ENCODE peak calls at places on chromosome 17, in five cellular contexts. Y, A, X, O and G are unnamed samples.

GRCh38 chr17:29212681-29213121 is 32.5 kb upstream of the MYO18A start:
- DNase-seq in X (no peak), Y (no peak), A (no peak), O (no peak), G (no peak)

GRCh38 chr17:65099941-65100315 is 37.2 kb upstream of the RGS9 start:
- DNase-seq in X (peak), A (peak), Y (no peak), O (peak), G (no peak)

GRCh38 chr17:82948081-82948511 is 108.3 kb upstream of the ZNF750 start:
- DNase-seq in Y (no peak), O (no peak), A (no peak), X (no peak), G (peak)

GRCh38 chr17:76447931-76448652 is 4.9 kb downstream of the UBE2O start:
- DNase-seq in X (no peak), A (no peak), O (no peak), Y (peak), G (peak)

GRCh38 chr17:45248132-45248936 is 13.6 kb downstream of the SPATA32 start:
- DNase-seq in O (no peak), X (no peak), Y (no peak), A (peak), G (no peak)

GRCh38 chr17:34306466-34306865 is 12.8 kb upstream of the CCL8 start:
- DNase-seq in X (peak), Y (no peak), A (no peak), O (no peak), G (no peak)

GRCh38 chr17:44004077-44004760 is at the start of gene NAGS:
- DNase-seq in Y (no peak), O (no peak), X (peak), A (no peak), G (no peak)

GRCh38 chr17:78661092-78661770 is 84.0 kb upstream of the DNAH17 start:
- DNase-seq in O (no peak), X (no peak), A (no peak), Y (no peak), G (peak)

GRCh38 chr17:62693616-62694415 is 66.3 kb downstream of the MRC2 start:
- DNase-seq in A (no peak), Y (no peak), O (no peak), X (no peak), G (no peak)

GRCh38 chr17:6244796-6245195 is 174.6 kb downstream of the WSCD1 start:
- DNase-seq in O (no peak), A (no peak), Y (no peak), X (no peak), G (no peak)

GRCh38 chr17:6061290-6061689 is 8.9 kb upstream of the WSCD1 start:
- DNase-seq in Y (no peak), X (peak), A (no peak), O (no peak), G (no peak)

GRCh38 chr17:73901661-73902415 is 257.6 kb upstream of the SDK2 start:
- DNase-seq in X (no peak), A (no peak), O (peak), Y (peak), G (no peak)

GRCh38 chr17:38627957-38628356 is 22.2 kb upstream of the SRCIN1 start:
- DNase-seq in A (no peak), X (no peak), O (no peak), Y (no peak), G (no peak)

GRCh38 chr17:78736526-78737079 is 45.5 kb downstream of the CYTH1 start:
- DNase-seq in A (no peak), Y (peak), O (no peak), X (no peak), G (peak)

GRCh38 chr17:45750779-45751440 is 33.2 kb upstream of the CRHR1 start:
- DNase-seq in A (no peak), O (no peak), X (no peak), Y (no peak), G (peak)

GRCh38 chr17:61467416-61468262 is 15.4 kb downstream of the TBX4 start:
- DNase-seq in A (no peak), Y (no peak), X (peak), O (no peak), G (peak)

GRCh38 chr17:49987681-49988441 is 7.2 kb downstream of the DLX3 start:
- DNase-seq in Y (no peak), X (no peak), A (no peak), O (no peak), G (peak)

GRCh38 chr17:42121066-42121769 is at the start of gene KAT2A:
- DNase-seq in X (peak), Y (peak), A (peak), O (peak), G (peak)

GRCh38 chr17:77838748-77839147 is 119.8 kb upstream of the TNRC6C start:
- DNase-seq in Y (no peak), O (no peak), A (no peak), X (no peak), G (no peak)

GRCh38 chr17:35359396-35359795 is 14.0 kb downstream of the SLFN11 start:
- DNase-seq in O (no peak), Y (no peak), A (no peak), X (no peak), G (no peak)

GRCh38 chr17:44738214-44738906 is 20.4 kb upstream of the ADAM11 start:
- DNase-seq in X (no peak), O (no peak), Y (no peak), A (peak), G (no peak)

GRCh38 chr17:55756689-55757088 is 5.8 kb downstream of the PCTP start:
- DNase-seq in A (no peak), O (no peak), Y (no peak), X (no peak), G (no peak)

GRCh38 chr17:63838586-63839184 is 3.8 kb downstream of the SMARCD2 start:
- DNase-seq in O (no peak), X (peak), A (no peak), Y (peak), G (peak)

GRCh38 chr17:82031303-82031884 is at the start of gene RAC3:
- DNase-seq in A (peak), Y (no peak), O (no peak), X (peak), G (no peak)

GRCh38 chr17:55609737-55610201 is 98.5 kb upstream of the SMIM36 start:
- DNase-seq in O (no peak), A (no peak), X (peak), Y (no peak), G (no peak)

GRCh38 chr17:35895602-35896001 is 15.4 kb upstream of the CCL5 start:
- DNase-seq in O (no peak), A (no peak), X (peak), Y (no peak), G (no peak)

GRCh38 chr17:80152057-80152831 is 5.3 kb upstream of the EIF4A3 start:
- DNase-seq in O (no peak), Y (no peak), A (no peak), X (peak), G (no peak)

GRCh38 chr17:60047046-60047445 is 31.7 kb downstream of the HEATR6 start:
- DNase-seq in O (no peak), X (no peak), Y (no peak), A (no peak), G (no peak)

GRCh38 chr17:75645889-75646625 is 12.8 kb downstream of the SMIM5 start:
- DNase-seq in Y (no peak), X (no peak), O (no peak), A (peak), G (no peak)